ENCODE peak calls at places on chromosome 17, in nine cellular contexts. H is tibial nerve, J is breast epithelium, Y is nephron progenitor cell, P is fibroblast of lung, V is psoas muscle, X is fibroblast of pulmonary artery, R is fibroblast of the aortic adventitia, Z is neural crest cell. Q is an unnamed sample.

GRCh38 chr17:8012996-8013640 is 10.7 kb downstream of the GUCY2D start:
- DNase-seq in H (no peak), J (no peak), Y (no peak), P (no peak), V (no peak), X (no peak), R (no peak), Z (no peak), Q (no peak)

GRCh38 chr17:4703330-4703691 is 626 bp downstream of the PELP1 start:
- DNase-seq in H (no peak), J (no peak), Y (no peak), P (no peak), V (no peak), X (no peak), R (no peak), Z (no peak), Q (no peak)

GRCh38 chr17:82072827-82073226 is 7.2 kb upstream of the DUS1L start:
- DNase-seq in H (no peak), J (no peak), Y (no peak), P (no peak), V (no peak), X (no peak), R (no peak), Z (no peak), Q (no peak)

GRCh38 chr17:57021226-57021940 is 43.5 kb downstream of the SCPEP1 start:
- DNase-seq in H (no peak), J (peak), Y (no peak), P (no peak), V (no peak), X (no peak), R (no peak), Z (no peak), Q (no peak)

GRCh38 chr17:8441690-8442089 is 6.0 kb downstream of the NDEL1 start:
- DNase-seq in H (no peak), J (no peak), Y (no peak), P (no peak), V (no peak), X (peak), R (no peak), Z (no peak), Q (no peak)

GRCh38 chr17:7266784-7267183 is 4.5 kb upstream of the CLDN7 start:
- DNase-seq in H (no peak), J (no peak), Y (no peak), P (no peak), V (no peak), X (no peak), R (no peak), Z (no peak), Q (no peak)

GRCh38 chr17:56144205-56144604 is 9.1 kb upstream of the ANKFN1 start:
- DNase-seq in H (no peak), J (no peak), Y (no peak), P (no peak), V (no peak), X (no peak), R (no peak), Z (no peak), Q (no peak)

GRCh38 chr17:17503566-17504130 is 7.5 kb upstream of the RASD1 start:
- DNase-seq in H (no peak), J (no peak), Y (no peak), P (no peak), V (peak), X (no peak), R (peak), Z (no peak), Q (no peak)

GRCh38 chr17:40614431-40615294 is 33.0 kb downstream of the SMARCE1 start:
- DNase-seq in H (no peak), J (no peak), Y (no peak), P (no peak), V (no peak), X (no peak), R (no peak), Z (no peak), Q (no peak)

GRCh38 chr17:12485361-12485911 is 180.3 kb upstream of the MYOCD start:
- DNase-seq in H (no peak), J (no peak), Y (no peak), P (no peak), V (no peak), X (no peak), R (no peak), Z (no peak), Q (no peak)

GRCh38 chr17:60613325-60613724 is 13.3 kb downstream of the PPM1D start:
- DNase-seq in H (no peak), J (no peak), Y (no peak), P (no peak), V (no peak), X (no peak), R (no peak), Z (no peak), Q (no peak)

GRCh38 chr17:17403899-17404576 is 72.8 kb upstream of the MED9 start:
- DNase-seq in H (no peak), J (no peak), Y (no peak), P (no peak), V (no peak), X (no peak), R (no peak), Z (no peak), Q (no peak)

GRCh38 chr17:65750678-65751077 is 189.2 kb upstream of the AXIN2 start:
- DNase-seq in H (peak), J (no peak), Y (no peak), P (peak), V (peak), X (peak), R (peak), Z (no peak), Q (peak)

GRCh38 chr17:44794699-44795413 is 35.2 kb downstream of the GJC1 start:
- DNase-seq in H (no peak), J (no peak), Y (no peak), P (peak), V (no peak), X (peak), R (peak), Z (no peak), Q (no peak)

GRCh38 chr17:48244814-48245213 is 137.2 kb downstream of the SNX11 start:
- DNase-seq in H (no peak), J (no peak), Y (no peak), P (peak), V (no peak), X (no peak), R (no peak), Z (no peak), Q (no peak)

GRCh38 chr17:21090889-21091618 is 35.7 kb upstream of the DHRS7B start:
- DNase-seq in H (no peak), J (no peak), Y (no peak), P (peak), V (no peak), X (no peak), R (peak), Z (no peak), Q (no peak)

GRCh38 chr17:82424001-82424862 is 5.8 kb upstream of the OGFOD3 start:
- DNase-seq in H (peak), J (no peak), Y (peak), P (peak), V (no peak), X (peak), R (peak), Z (peak), Q (peak)

GRCh38 chr17:29949708-29950107 is 8.3 kb downstream of the EFCAB5 start:
- DNase-seq in H (no peak), J (no peak), Y (no peak), P (no peak), V (no peak), X (no peak), R (no peak), Z (no peak), Q (no peak)

GRCh38 chr17:8954339-8954738 is 11.2 kb downstream of the PIK3R5 start:
- DNase-seq in H (peak), J (no peak), Y (no peak), P (no peak), V (peak), X (no peak), R (no peak), Z (no peak), Q (no peak)

GRCh38 chr17:69605571-69605970 is 191.1 kb downstream of the MAP2K6 start:
- DNase-seq in H (no peak), J (no peak), Y (no peak), P (no peak), V (no peak), X (no peak), R (no peak), Z (no peak), Q (no peak)

GRCh38 chr17:10777131-10777805 is 26.6 kb downstream of the TMEM238L start:
- DNase-seq in H (no peak), J (no peak), Y (no peak), P (no peak), V (no peak), X (no peak), R (no peak), Z (no peak), Q (no peak)

GRCh38 chr17:18093616-18094408 is 6.1 kb downstream of the DRG2 start:
- DNase-seq in H (no peak), J (no peak), Y (no peak), P (peak), V (peak), X (peak), R (peak), Z (no peak), Q (no peak)

DNA sequence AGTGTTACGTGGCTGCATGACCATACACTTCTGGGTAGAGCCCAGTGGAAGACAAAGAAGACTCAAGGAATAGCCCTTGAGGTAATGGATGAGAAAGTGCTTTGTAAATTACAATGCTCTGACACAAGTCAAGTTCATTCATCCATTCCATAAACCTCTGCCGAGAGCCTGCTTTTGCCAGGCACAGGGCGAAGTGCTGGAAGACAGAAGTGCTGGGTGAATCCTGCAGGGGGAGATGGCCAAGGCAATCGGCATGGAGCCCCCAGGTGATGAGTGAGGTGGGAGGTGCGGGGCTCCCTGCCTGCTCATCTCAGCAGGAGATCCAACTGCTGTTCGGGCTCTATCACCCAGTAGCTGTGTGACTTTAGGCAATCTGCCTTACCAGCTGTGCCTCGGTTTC is 2.8 kb upstream of the SOCS3 start:
- DNase-seq in H (no peak), J (no peak), Y (no peak), P (no peak), V (no peak), X (no peak), R (no peak), Z (no peak), Q (no peak)
- TF ChIP-seq CTCF in H (no peak), J (no peak), Y (no peak), P (no peak), V (no peak), X (peak), R (no peak), Z (peak), Q (peak)

DNA sequence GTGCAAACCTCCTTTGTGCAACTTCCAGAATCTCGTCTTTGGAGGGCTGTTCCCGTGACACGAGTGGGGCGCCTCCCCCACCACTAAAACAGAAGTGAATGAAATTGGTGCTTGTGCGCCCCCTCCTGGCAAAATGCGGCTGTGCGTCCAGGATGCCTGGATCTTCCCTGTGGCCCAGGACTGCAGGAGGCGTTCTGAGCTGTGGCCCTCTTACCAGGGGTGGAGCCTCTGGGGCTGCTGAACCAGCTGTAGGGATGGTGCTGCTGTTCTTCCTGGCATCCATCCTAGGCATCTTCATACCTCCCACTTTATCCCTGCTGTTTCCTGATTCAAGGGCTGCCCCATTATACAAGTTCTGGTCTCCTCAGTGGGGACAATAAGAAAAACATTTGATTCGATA is 18.5 kb upstream of the NAGLU start:
- DNase-seq in H (peak), J (peak), Y (peak), P (peak), V (peak), X (peak), R (peak), Z (peak), Q (peak)
- TF ChIP-seq CTCF in H (peak), J (peak), Y (peak), P (peak), V (peak), X (peak), R (peak), Z (peak), Q (peak)

GRCh38 chr17:14294876-14295275 is 6.0 kb upstream of the HS3ST3B1 start:
- DNase-seq in H (no peak), J (no peak), Y (no peak), P (no peak), V (no peak), X (no peak), R (no peak), Z (no peak), Q (no peak)
- TF ChIP-seq CTCF in H (no peak), J (no peak), Y (no peak), P (no peak), V (no peak), X (peak), R (no peak), Z (no peak), Q (no peak)

DNA sequence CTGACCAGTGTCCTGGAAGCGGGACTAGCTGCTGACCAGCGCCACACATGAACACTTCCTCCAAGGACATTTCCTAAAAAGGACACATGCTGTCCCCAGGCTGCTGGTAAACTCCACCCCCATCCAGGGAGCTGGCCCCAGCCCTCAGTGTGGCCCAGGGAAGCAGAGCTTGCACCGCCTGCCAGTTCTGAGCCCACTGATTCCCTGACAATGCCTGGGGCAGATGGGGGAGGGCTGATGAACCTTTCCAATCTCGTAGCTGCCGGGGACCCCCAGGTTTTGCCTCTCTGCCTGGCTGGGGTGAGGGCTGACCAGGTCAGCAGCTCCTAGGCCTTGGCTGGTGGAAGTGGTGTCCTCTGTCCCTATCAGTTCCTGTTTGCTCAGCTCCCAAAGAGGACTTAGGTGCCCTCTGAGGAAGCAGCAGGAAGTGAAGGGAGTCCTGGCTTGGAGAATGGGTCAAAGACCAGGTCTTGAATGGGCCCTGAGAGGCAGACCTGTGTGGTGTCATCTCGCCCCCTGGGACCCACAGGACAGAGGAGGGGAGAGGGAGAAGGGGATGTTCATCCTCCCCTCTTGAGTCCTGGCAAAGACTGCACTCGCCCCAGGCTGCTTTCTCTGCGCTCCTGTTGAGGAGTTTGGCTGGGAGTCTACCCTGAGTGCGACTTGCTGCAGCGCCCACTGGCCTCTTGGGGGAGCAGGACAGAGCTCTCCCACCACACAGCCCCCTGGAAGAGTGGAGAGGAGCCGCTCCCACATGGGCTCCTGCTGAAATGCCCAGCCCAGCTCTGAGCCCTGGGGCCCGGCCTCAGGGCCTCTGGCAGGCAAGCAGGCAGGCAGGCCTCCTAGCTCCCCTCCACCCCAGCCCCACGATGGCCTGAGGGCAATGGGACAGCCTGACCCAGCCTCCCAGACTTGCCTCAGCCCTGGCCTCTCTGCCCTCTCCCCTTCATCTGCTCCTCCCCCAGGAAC is 16.8 kb downstream of the PDK2 start:
- DNase-seq in H (no peak), J (no peak), Y (peak), P (no peak), V (peak), X (no peak), R (no peak), Z (peak), Q (no peak)
- TF ChIP-seq CTCF in H (no peak), J (no peak), Y (no peak), P (no peak), V (no peak), X (no peak), R (no peak), Z (no peak), Q (no peak)

GRCh38 chr17:38809828-38810227 is 10.5 kb upstream of the PIP4K2B start:
- DNase-seq in H (no peak), J (no peak), Y (no peak), P (no peak), V (no peak), X (no peak), R (no peak), Z (no peak), Q (no peak)

GRCh38 chr17:38815576-38816193 is 9.4 kb downstream of the CWC25 start:
- DNase-seq in H (no peak), J (no peak), Y (no peak), P (peak), V (no peak), X (peak), R (peak), Z (no peak), Q (no peak)
- TF ChIP-seq CTCF in H (no peak), J (no peak), Y (no peak), P (peak), V (no peak), X (peak), R (peak), Z (peak), Q (peak)

GRCh38 chr17:50425001-50425681 is 877 bp upstream of the ACSF2 start:
- DNase-seq in H (no peak), J (no peak), Y (no peak), P (no peak), V (no peak), X (no peak), R (no peak), Z (no peak), Q (no peak)

GRCh38 chr17:50426472-50426782 is 409 bp downstream of the ACSF2 start:
- DNase-seq in H (no peak), J (no peak), Y (no peak), P (no peak), V (no peak), X (no peak), R (no peak), Z (no peak), Q (no peak)

GRCh38 chr17:50428831-50429424 is 2.9 kb downstream of the ACSF2 start:
- DNase-seq in H (no peak), J (peak), Y (no peak), P (no peak), V (peak), X (no peak), R (no peak), Z (no peak), Q (no peak)

GRCh38 chr17:50425682-50426471 is at the start of gene ACSF2:
- DNase-seq in H (peak), J (peak), Y (peak), P (peak), V (peak), X (peak), R (peak), Z (peak), Q (peak)

DNA sequence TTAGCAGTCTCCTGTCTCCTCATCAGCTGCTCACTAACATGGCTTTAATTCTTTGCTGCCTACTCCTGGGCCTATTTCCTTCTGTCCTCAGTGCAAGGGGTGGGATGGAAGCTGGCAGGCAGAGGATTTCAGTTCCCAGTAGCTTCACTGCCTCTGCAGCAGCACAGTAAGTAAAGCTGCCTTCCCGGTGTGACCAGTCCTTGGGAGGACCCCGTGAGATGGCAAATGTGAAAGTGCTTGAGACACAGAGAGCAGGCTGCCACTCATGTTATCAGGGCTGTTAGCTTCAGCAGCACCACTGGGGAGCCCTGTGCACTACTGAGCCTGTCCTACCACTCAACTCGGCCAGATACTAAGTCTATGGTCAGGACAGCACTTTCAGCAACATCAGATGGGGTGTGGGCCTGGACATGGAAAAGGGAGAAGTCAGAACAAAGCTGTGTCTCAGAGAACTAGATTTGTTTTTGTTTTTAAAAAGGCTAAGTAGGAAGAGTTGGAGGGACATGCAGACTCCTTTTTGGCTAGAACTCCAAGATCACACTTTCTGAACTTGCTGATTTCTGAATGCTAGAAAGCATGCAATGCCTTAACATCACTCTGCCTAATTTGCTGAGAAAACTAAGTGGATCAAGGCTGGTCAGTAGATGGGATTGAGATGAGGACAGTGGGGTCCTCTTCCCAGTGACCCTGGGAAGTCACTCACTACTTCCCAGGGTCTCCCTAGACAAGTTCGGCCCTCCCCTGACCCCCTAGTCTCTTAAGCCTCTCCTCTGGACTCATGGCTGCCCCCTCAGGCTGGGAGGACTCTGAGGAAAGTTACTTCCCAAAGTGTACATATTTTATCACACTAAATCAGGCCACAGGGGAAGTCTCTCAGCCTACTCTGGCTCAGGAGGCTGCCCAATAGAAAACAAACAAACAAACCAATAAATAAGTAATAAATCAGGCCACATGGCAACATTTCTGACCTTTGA is 1.1 kb downstream of the ACSF2 start:
- DNase-seq in H (no peak), J (peak), Y (peak), P (peak), V (peak), X (peak), R (peak), Z (no peak), Q (peak)
- TF ChIP-seq CTCF in H (no peak), J (no peak), Y (no peak), P (peak), V (no peak), X (peak), R (peak), Z (peak), Q (peak)

GRCh38 chr17:28110184-28110583 is 67.7 kb downstream of the NLK start:
- DNase-seq in H (no peak), J (no peak), Y (no peak), P (no peak), V (no peak), X (no peak), R (no peak), Z (no peak), Q (no peak)

GRCh38 chr17:28112199-28112995 is 69.9 kb downstream of the NLK start:
- DNase-seq in H (no peak), J (no peak), Y (no peak), P (peak), V (no peak), X (peak), R (peak), Z (no peak), Q (no peak)

GRCh38 chr17:28117304-28117703 is 74.8 kb downstream of the NLK start:
- DNase-seq in H (no peak), J (no peak), Y (no peak), P (no peak), V (no peak), X (no peak), R (no peak), Z (no peak), Q (peak)

GRCh38 chr17:28115046-28115445 is 72.6 kb downstream of the NLK start:
- DNase-seq in H (no peak), J (no peak), Y (no peak), P (no peak), V (no peak), X (no peak), R (no peak), Z (no peak), Q (no peak)

GRCh38 chr17:28113269-28113668 is 70.8 kb downstream of the NLK start:
- DNase-seq in H (no peak), J (no peak), Y (no peak), P (no peak), V (no peak), X (peak), R (peak), Z (no peak), Q (no peak)
- TF ChIP-seq CTCF in H (no peak), J (no peak), Y (no peak), P (no peak), V (no peak), X (no peak), R (no peak), Z (no peak), Q (no peak)